ENCODE peak calls at places on chromosomes 11 and 22, in nine cellular contexts. One of them, this sample, is unnamed.

GRCh38 chr11:36177837-36178236 is 111.4 kb downstream of the COMMD9 start:
- DNase-seq in neural progenitor cell: no peak
- DNase-seq in psoas muscle: no peak
- DNase-seq in transverse colon: no peak
- DNase-seq in caudate nucleus: no peak
- DNase-seq in mesendoderm: no peak
- DNase-seq in heart right ventricle: no peak
- DNase-seq in HCT116: no peak
- DNase-seq in PC-3: no peak
- DNase-seq in this sample: no peak

GRCh38 chr22:23152238-23153114 is 7.2 kb downstream of the RAB36 start:
- DNase-seq in caudate nucleus: no peak
- DNase-seq in transverse colon: no peak
- DNase-seq in mesendoderm: no peak
- DNase-seq in PC-3: no peak
- DNase-seq in HCT116: no peak
- DNase-seq in neural progenitor cell: no peak
- DNase-seq in heart right ventricle: no peak
- DNase-seq in psoas muscle: no peak
- DNase-seq in this sample: no peak

GRCh38 chr11:119550330-119550729 is 127.4 kb upstream of the THY1 start:
- DNase-seq in mesendoderm: no peak
- DNase-seq in transverse colon: no peak
- DNase-seq in caudate nucleus: no peak
- DNase-seq in PC-3: no peak
- DNase-seq in heart right ventricle: no peak
- DNase-seq in HCT116: no peak
- DNase-seq in psoas muscle: no peak
- DNase-seq in neural progenitor cell: no peak
- DNase-seq in this sample: no peak

GRCh38 chr11:60699282-60699681 is at the start of gene MS4A8:
- DNase-seq in PC-3: no peak
- DNase-seq in neural progenitor cell: no peak
- DNase-seq in psoas muscle: no peak
- DNase-seq in mesendoderm: no peak
- DNase-seq in transverse colon: peak
- DNase-seq in HCT116: no peak
- DNase-seq in caudate nucleus: no peak
- DNase-seq in heart right ventricle: no peak
- DNase-seq in this sample: no peak

GRCh38 chr22:42800731-42801536 is 56.1 kb downstream of the ARFGAP3 start:
- DNase-seq in HCT116: no peak
- DNase-seq in mesendoderm: peak
- DNase-seq in neural progenitor cell: no peak
- DNase-seq in heart right ventricle: no peak
- DNase-seq in psoas muscle: no peak
- DNase-seq in caudate nucleus: no peak
- DNase-seq in transverse colon: no peak
- DNase-seq in PC-3: no peak
- DNase-seq in this sample: no peak

GRCh38 chr11:56045538-56045937 is 18.1 kb downstream of the OR5AS1 start:
- DNase-seq in heart right ventricle: no peak
- DNase-seq in transverse colon: no peak
- DNase-seq in HCT116: no peak
- DNase-seq in PC-3: no peak
- DNase-seq in caudate nucleus: no peak
- DNase-seq in psoas muscle: no peak
- DNase-seq in mesendoderm: no peak
- DNase-seq in neural progenitor cell: no peak
- DNase-seq in this sample: no peak

GRCh38 chr11:26944866-26945664 is 48.8 kb upstream of the FIBIN start:
- DNase-seq in transverse colon: no peak
- DNase-seq in PC-3: no peak
- DNase-seq in neural progenitor cell: no peak
- DNase-seq in HCT116: no peak
- DNase-seq in mesendoderm: no peak
- DNase-seq in caudate nucleus: no peak
- DNase-seq in psoas muscle: no peak
- DNase-seq in heart right ventricle: no peak
- DNase-seq in this sample: no peak

GRCh38 chr11:766106-766940 is 11.0 kb downstream of the GATD1 start:
- DNase-seq in transverse colon: no peak
- DNase-seq in PC-3: no peak
- DNase-seq in neural progenitor cell: no peak
- DNase-seq in heart right ventricle: no peak
- DNase-seq in mesendoderm: no peak
- DNase-seq in caudate nucleus: no peak
- DNase-seq in psoas muscle: no peak
- DNase-seq in HCT116: no peak
- DNase-seq in this sample: no peak

GRCh38 chr22:47154621-47155081 is 392.2 kb downstream of the TBC1D22A start:
- DNase-seq in HCT116: no peak
- DNase-seq in caudate nucleus: no peak
- DNase-seq in transverse colon: no peak
- DNase-seq in mesendoderm: no peak
- DNase-seq in heart right ventricle: peak
- DNase-seq in psoas muscle: peak
- DNase-seq in PC-3: peak
- DNase-seq in neural progenitor cell: no peak
- DNase-seq in this sample: peak

GRCh38 chr11:110479070-110479444 is 49.3 kb downstream of the FDX1 start:
- DNase-seq in caudate nucleus: no peak
- DNase-seq in neural progenitor cell: no peak
- DNase-seq in PC-3: no peak
- DNase-seq in HCT116: no peak
- DNase-seq in psoas muscle: no peak
- DNase-seq in transverse colon: no peak
- DNase-seq in mesendoderm: no peak
- DNase-seq in heart right ventricle: no peak
- DNase-seq in this sample: no peak

GRCh38 chr22:47759909-47760308 is 997.5 kb downstream of the TBC1D22A start:
- DNase-seq in heart right ventricle: no peak
- DNase-seq in PC-3: no peak
- DNase-seq in neural progenitor cell: no peak
- DNase-seq in transverse colon: no peak
- DNase-seq in mesendoderm: no peak
- DNase-seq in psoas muscle: no peak
- DNase-seq in caudate nucleus: no peak
- DNase-seq in HCT116: no peak
- DNase-seq in this sample: no peak

GRCh38 chr11:17612221-17613188 is 65.4 kb downstream of the OTOG start:
- DNase-seq in transverse colon: no peak
- DNase-seq in neural progenitor cell: no peak
- DNase-seq in HCT116: no peak
- DNase-seq in mesendoderm: no peak
- DNase-seq in caudate nucleus: no peak
- DNase-seq in PC-3: no peak
- DNase-seq in heart right ventricle: no peak
- DNase-seq in psoas muscle: no peak
- DNase-seq in this sample: no peak

GRCh38 chr22:30733081-30733680 is 38.5 kb downstream of the OSBP2 start:
- DNase-seq in heart right ventricle: no peak
- DNase-seq in PC-3: peak
- DNase-seq in HCT116: no peak
- DNase-seq in mesendoderm: no peak
- DNase-seq in transverse colon: no peak
- DNase-seq in psoas muscle: no peak
- DNase-seq in neural progenitor cell: no peak
- DNase-seq in caudate nucleus: no peak
- DNase-seq in this sample: no peak

GRCh38 chr11:27300974-27301373 is 62.0 kb downstream of the CCDC34 start:
- DNase-seq in mesendoderm: no peak
- DNase-seq in psoas muscle: no peak
- DNase-seq in HCT116: no peak
- DNase-seq in neural progenitor cell: no peak
- DNase-seq in transverse colon: no peak
- DNase-seq in PC-3: peak
- DNase-seq in heart right ventricle: no peak
- DNase-seq in caudate nucleus: no peak
- DNase-seq in this sample: no peak

GRCh38 chr11:121664144-121664543 is 211.4 kb upstream of the SORL1-AS1 start:
- DNase-seq in psoas muscle: no peak
- DNase-seq in HCT116: no peak
- DNase-seq in heart right ventricle: no peak
- DNase-seq in mesendoderm: no peak
- DNase-seq in caudate nucleus: no peak
- DNase-seq in neural progenitor cell: no peak
- DNase-seq in transverse colon: no peak
- DNase-seq in PC-3: no peak
- DNase-seq in this sample: no peak

GRCh38 chr11:96215094-96215782 is 127.8 kb downstream of the MAML2 start:
- DNase-seq in PC-3: peak
- DNase-seq in mesendoderm: no peak
- DNase-seq in psoas muscle: no peak
- DNase-seq in neural progenitor cell: no peak
- DNase-seq in caudate nucleus: no peak
- DNase-seq in HCT116: no peak
- DNase-seq in transverse colon: peak
- DNase-seq in heart right ventricle: no peak
- DNase-seq in this sample: no peak

GRCh38 chr11:128400382-128401203 is 186.8 kb downstream of the ETS1 start:
- DNase-seq in neural progenitor cell: no peak
- DNase-seq in mesendoderm: no peak
- DNase-seq in psoas muscle: no peak
- DNase-seq in heart right ventricle: no peak
- DNase-seq in caudate nucleus: no peak
- DNase-seq in HCT116: no peak
- DNase-seq in PC-3: no peak
- DNase-seq in transverse colon: no peak
- DNase-seq in this sample: no peak

GRCh38 chr11:12258451-12258850 is 118.9 kb upstream of the PARVA start:
- DNase-seq in heart right ventricle: no peak
- DNase-seq in HCT116: no peak
- DNase-seq in neural progenitor cell: no peak
- DNase-seq in psoas muscle: no peak
- DNase-seq in caudate nucleus: no peak
- DNase-seq in mesendoderm: peak
- DNase-seq in transverse colon: no peak
- DNase-seq in PC-3: peak
- DNase-seq in this sample: no peak
- H3K27ac ChIP-seq in heart right ventricle: no peak
- H3K27ac ChIP-seq in HCT116: peak
- H3K27ac ChIP-seq in neural progenitor cell: no peak
- H3K27ac ChIP-seq in psoas muscle: no peak
- H3K27ac ChIP-seq in caudate nucleus: no peak
- H3K27ac ChIP-seq in mesendoderm: no peak
- H3K27ac ChIP-seq in transverse colon: no peak
- H3K27ac ChIP-seq in PC-3: no peak
- H3K27ac ChIP-seq in this sample: peak

DNA sequence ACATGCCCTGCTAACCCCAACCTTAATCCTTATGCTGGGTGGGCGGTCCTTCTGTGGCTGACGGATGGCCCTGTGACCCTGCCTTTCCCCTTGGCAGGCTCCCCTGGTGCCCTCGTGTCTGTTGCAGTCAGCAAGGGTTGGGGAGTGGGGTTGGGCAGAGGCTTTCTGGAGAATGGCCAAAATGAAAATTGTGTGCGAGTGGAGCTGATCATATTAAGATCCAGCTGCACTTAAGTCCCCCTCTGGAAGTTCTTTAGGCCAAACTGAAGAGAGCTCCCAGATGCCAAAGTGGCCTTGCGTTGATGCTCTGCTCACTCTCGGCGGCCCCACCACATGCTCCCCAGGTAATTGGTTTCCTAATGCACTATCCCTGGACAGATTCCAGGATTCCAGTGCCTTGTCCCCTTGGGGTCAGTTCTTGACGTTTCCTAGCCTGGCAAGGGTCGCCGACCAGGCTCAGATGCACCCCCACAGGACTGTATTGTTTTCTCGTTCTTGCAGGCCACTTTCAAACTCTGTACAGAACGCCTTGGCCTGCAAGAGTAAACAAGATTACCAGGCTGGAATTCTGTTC is 16.4 kb upstream of the C11orf96 start:
- DNase-seq in caudate nucleus: no peak
- DNase-seq in heart right ventricle: no peak
- DNase-seq in neural progenitor cell: no peak
- DNase-seq in mesendoderm: no peak
- DNase-seq in transverse colon: no peak
- DNase-seq in HCT116: no peak
- DNase-seq in psoas muscle: no peak
- DNase-seq in PC-3: no peak
- DNase-seq in this sample: no peak
- H3K27ac ChIP-seq in caudate nucleus: no peak
- H3K27ac ChIP-seq in heart right ventricle: no peak
- H3K27ac ChIP-seq in neural progenitor cell: no peak
- H3K27ac ChIP-seq in mesendoderm: no peak
- H3K27ac ChIP-seq in transverse colon: peak
- H3K27ac ChIP-seq in HCT116: no peak
- H3K27ac ChIP-seq in psoas muscle: no peak
- H3K27ac ChIP-seq in PC-3: no peak
- H3K27ac ChIP-seq in this sample: no peak

GRCh38 chr22:17888855-17889254 is 114.6 kb upstream of the BID start:
- DNase-seq in psoas muscle: no peak
- DNase-seq in transverse colon: no peak
- DNase-seq in neural progenitor cell: peak
- DNase-seq in HCT116: no peak
- DNase-seq in caudate nucleus: no peak
- DNase-seq in PC-3: no peak
- DNase-seq in mesendoderm: peak
- DNase-seq in heart right ventricle: no peak
- DNase-seq in this sample: no peak
- H3K27ac ChIP-seq in psoas muscle: peak
- H3K27ac ChIP-seq in transverse colon: no peak
- H3K27ac ChIP-seq in neural progenitor cell: no peak
- H3K27ac ChIP-seq in HCT116: no peak
- H3K27ac ChIP-seq in caudate nucleus: peak
- H3K27ac ChIP-seq in PC-3: no peak
- H3K27ac ChIP-seq in mesendoderm: no peak
- H3K27ac ChIP-seq in heart right ventricle: peak
- H3K27ac ChIP-seq in this sample: no peak

GRCh38 chr11:78802058-78802633 is 227.5 kb upstream of the NARS2 start:
- DNase-seq in mesendoderm: peak
- DNase-seq in HCT116: no peak
- DNase-seq in PC-3: peak
- DNase-seq in heart right ventricle: no peak
- DNase-seq in psoas muscle: no peak
- DNase-seq in caudate nucleus: no peak
- DNase-seq in neural progenitor cell: peak
- DNase-seq in transverse colon: no peak
- DNase-seq in this sample: no peak

GRCh38 chr11:78798567-78799170 is 224.0 kb upstream of the NARS2 start:
- DNase-seq in PC-3: peak
- DNase-seq in transverse colon: peak
- DNase-seq in HCT116: peak
- DNase-seq in neural progenitor cell: peak
- DNase-seq in heart right ventricle: peak
- DNase-seq in psoas muscle: peak
- DNase-seq in caudate nucleus: no peak
- DNase-seq in mesendoderm: peak
- DNase-seq in this sample: peak

GRCh38 chr11:78800756-78801155 is 226.1 kb upstream of the NARS2 start:
- DNase-seq in HCT116: no peak
- DNase-seq in psoas muscle: no peak
- DNase-seq in caudate nucleus: no peak
- DNase-seq in mesendoderm: no peak
- DNase-seq in heart right ventricle: no peak
- DNase-seq in neural progenitor cell: no peak
- DNase-seq in transverse colon: no peak
- DNase-seq in PC-3: no peak
- DNase-seq in this sample: no peak

GRCh38 chr11:78800089-78800690 is 225.5 kb upstream of the NARS2 start:
- DNase-seq in PC-3: peak
- DNase-seq in psoas muscle: no peak
- DNase-seq in mesendoderm: peak
- DNase-seq in neural progenitor cell: peak
- DNase-seq in HCT116: no peak
- DNase-seq in heart right ventricle: no peak
- DNase-seq in caudate nucleus: no peak
- DNase-seq in transverse colon: no peak
- DNase-seq in this sample: no peak

GRCh38 chr11:78801161-78801884 is 226.7 kb upstream of the NARS2 start:
- DNase-seq in transverse colon: peak
- DNase-seq in mesendoderm: peak
- DNase-seq in psoas muscle: peak
- DNase-seq in PC-3: peak
- DNase-seq in caudate nucleus: no peak
- DNase-seq in HCT116: no peak
- DNase-seq in heart right ventricle: peak
- DNase-seq in neural progenitor cell: no peak
- DNase-seq in this sample: no peak
- H3K27ac ChIP-seq in transverse colon: peak
- H3K27ac ChIP-seq in mesendoderm: no peak
- H3K27ac ChIP-seq in psoas muscle: peak
- H3K27ac ChIP-seq in PC-3: peak
- H3K27ac ChIP-seq in caudate nucleus: peak
- H3K27ac ChIP-seq in HCT116: no peak
- H3K27ac ChIP-seq in heart right ventricle: peak
- H3K27ac ChIP-seq in neural progenitor cell: no peak
- H3K27ac ChIP-seq in this sample: peak